ENCODE peak calls at places on chromosomes 3 and 15, in nine cellular contexts. One of them, this sample, is unnamed.

GRCh38 chr3:136632625-136633081 is 119.5 kb downstream of the STAG1 start:
- DNase-seq in SJSA1: no peak
- DNase-seq in astrocyte: peak; percentile 20
- DNase-seq in CD4-positive, alpha-beta T cell: no peak
- DNase-seq in upper lobe of right lung: no peak
- DNase-seq in fibroblast of lung: no peak
- DNase-seq in breast epithelium: no peak
- DNase-seq in CD8-positive, alpha-beta T cell: no peak
- DNase-seq in tibial artery: no peak
- DNase-seq in this sample: no peak

GRCh38 chr15:41935566-41936020 is 36.8 kb downstream of the EHD4 start:
- DNase-seq in fibroblast of lung: no peak
- DNase-seq in astrocyte: no peak
- DNase-seq in CD8-positive, alpha-beta T cell: no peak
- DNase-seq in tibial artery: no peak
- DNase-seq in upper lobe of right lung: no peak
- DNase-seq in CD4-positive, alpha-beta T cell: no peak
- DNase-seq in breast epithelium: no peak
- DNase-seq in SJSA1: no peak
- DNase-seq in this sample: no peak

GRCh38 chr15:25175033-25175788 is 220.4 kb downstream of the SNRPN start:
- DNase-seq in tibial artery: no peak
- DNase-seq in astrocyte: no peak
- DNase-seq in CD4-positive, alpha-beta T cell: no peak
- DNase-seq in CD8-positive, alpha-beta T cell: peak; percentile 5
- DNase-seq in SJSA1: no peak
- DNase-seq in breast epithelium: peak; percentile 25
- DNase-seq in fibroblast of lung: no peak
- DNase-seq in upper lobe of right lung: peak; percentile 51
- DNase-seq in this sample: peak; percentile 7

GRCh38 chr15:68383161-68384074 is 48.5 kb downstream of the ITGA11 start:
- DNase-seq in SJSA1: no peak
- DNase-seq in upper lobe of right lung: peak; percentile 13
- DNase-seq in tibial artery: peak; percentile 30
- DNase-seq in CD4-positive, alpha-beta T cell: peak; percentile 27
- DNase-seq in breast epithelium: no peak
- DNase-seq in fibroblast of lung: peak; percentile 56
- DNase-seq in CD8-positive, alpha-beta T cell: peak; percentile 26
- DNase-seq in astrocyte: no peak
- DNase-seq in this sample: no peak

GRCh38 chr3:97835761-97836160 is 13.9 kb downstream of the CRYBG3 start:
- DNase-seq in tibial artery: no peak
- DNase-seq in upper lobe of right lung: no peak
- DNase-seq in breast epithelium: no peak
- DNase-seq in astrocyte: peak; percentile 75
- DNase-seq in CD4-positive, alpha-beta T cell: no peak
- DNase-seq in fibroblast of lung: no peak
- DNase-seq in SJSA1: no peak
- DNase-seq in CD8-positive, alpha-beta T cell: no peak
- DNase-seq in this sample: no peak

GRCh38 chr3:39050020-39050419 is 1.7 kb downstream of the SCN11A start:
- DNase-seq in upper lobe of right lung: no peak
- DNase-seq in astrocyte: no peak
- DNase-seq in breast epithelium: no peak
- DNase-seq in fibroblast of lung: no peak
- DNase-seq in CD4-positive, alpha-beta T cell: no peak
- DNase-seq in SJSA1: no peak
- DNase-seq in CD8-positive, alpha-beta T cell: no peak
- DNase-seq in tibial artery: no peak
- DNase-seq in this sample: no peak

GRCh38 chr3:49053543-49053942 is 24.3 kb upstream of the IMPDH2 start:
- DNase-seq in breast epithelium: no peak
- DNase-seq in astrocyte: no peak
- DNase-seq in CD4-positive, alpha-beta T cell: no peak
- DNase-seq in SJSA1: no peak
- DNase-seq in fibroblast of lung: no peak
- DNase-seq in CD8-positive, alpha-beta T cell: no peak
- DNase-seq in tibial artery: no peak
- DNase-seq in upper lobe of right lung: no peak
- DNase-seq in this sample: no peak

GRCh38 chr3:120145498-120146285 is 51.4 kb upstream of the GSK3B start:
- DNase-seq in CD8-positive, alpha-beta T cell: no peak
- DNase-seq in SJSA1: peak; percentile 59
- DNase-seq in fibroblast of lung: peak; percentile 28
- DNase-seq in upper lobe of right lung: no peak
- DNase-seq in tibial artery: no peak
- DNase-seq in breast epithelium: no peak
- DNase-seq in CD4-positive, alpha-beta T cell: no peak
- DNase-seq in astrocyte: peak; percentile 26
- DNase-seq in this sample: no peak

GRCh38 chr3:168030488-168031054 is 65.2 kb downstream of the GOLIM4 start:
- DNase-seq in astrocyte: no peak
- DNase-seq in SJSA1: no peak
- DNase-seq in breast epithelium: no peak
- DNase-seq in CD4-positive, alpha-beta T cell: no peak
- DNase-seq in CD8-positive, alpha-beta T cell: no peak
- DNase-seq in upper lobe of right lung: no peak
- DNase-seq in tibial artery: no peak
- DNase-seq in fibroblast of lung: no peak
- DNase-seq in this sample: no peak

GRCh38 chr3:151213881-151214280 is 10.9 kb upstream of the GPR171 start:
- DNase-seq in CD4-positive, alpha-beta T cell: no peak
- DNase-seq in CD8-positive, alpha-beta T cell: no peak
- DNase-seq in fibroblast of lung: peak; percentile 46
- DNase-seq in SJSA1: no peak
- DNase-seq in upper lobe of right lung: no peak
- DNase-seq in astrocyte: peak; percentile 60
- DNase-seq in breast epithelium: no peak
- DNase-seq in tibial artery: no peak
- DNase-seq in this sample: no peak

GRCh38 chr3:142240708-142241107 is 15.3 kb upstream of the GK5 start:
- DNase-seq in astrocyte: no peak
- DNase-seq in SJSA1: no peak
- DNase-seq in upper lobe of right lung: no peak
- DNase-seq in tibial artery: no peak
- DNase-seq in CD4-positive, alpha-beta T cell: no peak
- DNase-seq in breast epithelium: no peak
- DNase-seq in fibroblast of lung: no peak
- DNase-seq in CD8-positive, alpha-beta T cell: no peak
- DNase-seq in this sample: no peak

GRCh38 chr15:84653910-84654688 is at the start of gene WDR73:
- DNase-seq in upper lobe of right lung: peak; percentile 98
- DNase-seq in fibroblast of lung: peak; percentile 94
- DNase-seq in CD4-positive, alpha-beta T cell: peak; percentile 96
- DNase-seq in SJSA1: peak; percentile 92
- DNase-seq in CD8-positive, alpha-beta T cell: peak; percentile 99
- DNase-seq in astrocyte: peak; percentile 84
- DNase-seq in breast epithelium: peak; percentile 96
- DNase-seq in tibial artery: peak; percentile 95
- DNase-seq in this sample: peak; percentile 97

GRCh38 chr3:151268267-151269235 is 9.8 kb downstream of the P2RY14 start:
- DNase-seq in SJSA1: no peak
- DNase-seq in tibial artery: no peak
- DNase-seq in CD4-positive, alpha-beta T cell: no peak
- DNase-seq in CD8-positive, alpha-beta T cell: peak; percentile 30
- DNase-seq in astrocyte: no peak
- DNase-seq in fibroblast of lung: no peak
- DNase-seq in breast epithelium: no peak
- DNase-seq in upper lobe of right lung: no peak
- DNase-seq in this sample: peak; percentile 40

GRCh38 chr3:46921871-46922271 is 44.4 kb downstream of the PTH1R start:
- DNase-seq in astrocyte: no peak
- DNase-seq in fibroblast of lung: no peak
- DNase-seq in tibial artery: peak; percentile 7
- DNase-seq in breast epithelium: no peak
- DNase-seq in CD8-positive, alpha-beta T cell: no peak
- DNase-seq in CD4-positive, alpha-beta T cell: no peak
- DNase-seq in SJSA1: no peak
- DNase-seq in upper lobe of right lung: no peak
- DNase-seq in this sample: no peak

GRCh38 chr3:46923559-46924350 is 46.2 kb downstream of the PTH1R start:
- DNase-seq in upper lobe of right lung: peak; percentile 72
- DNase-seq in astrocyte: no peak
- DNase-seq in SJSA1: peak; percentile 37
- DNase-seq in fibroblast of lung: peak; percentile 38
- DNase-seq in CD4-positive, alpha-beta T cell: peak; percentile 28
- DNase-seq in breast epithelium: no peak
- DNase-seq in CD8-positive, alpha-beta T cell: peak; percentile 32
- DNase-seq in tibial artery: peak; percentile 16
- DNase-seq in this sample: peak; percentile 69

GRCh38 chr3:46921041-46921440 is 43.5 kb downstream of the PTH1R start:
- DNase-seq in astrocyte: no peak
- DNase-seq in CD8-positive, alpha-beta T cell: no peak
- DNase-seq in upper lobe of right lung: no peak
- DNase-seq in CD4-positive, alpha-beta T cell: no peak
- DNase-seq in tibial artery: peak; percentile 16
- DNase-seq in SJSA1: no peak
- DNase-seq in breast epithelium: no peak
- DNase-seq in fibroblast of lung: no peak
- DNase-seq in this sample: no peak

GRCh38 chr3:46922871-46923558 is 45.5 kb downstream of the PTH1R start:
- DNase-seq in SJSA1: no peak
- DNase-seq in breast epithelium: no peak
- DNase-seq in tibial artery: peak; percentile 7
- DNase-seq in CD8-positive, alpha-beta T cell: no peak
- DNase-seq in fibroblast of lung: no peak
- DNase-seq in CD4-positive, alpha-beta T cell: no peak
- DNase-seq in astrocyte: no peak
- DNase-seq in upper lobe of right lung: no peak
- DNase-seq in this sample: no peak

DNA sequence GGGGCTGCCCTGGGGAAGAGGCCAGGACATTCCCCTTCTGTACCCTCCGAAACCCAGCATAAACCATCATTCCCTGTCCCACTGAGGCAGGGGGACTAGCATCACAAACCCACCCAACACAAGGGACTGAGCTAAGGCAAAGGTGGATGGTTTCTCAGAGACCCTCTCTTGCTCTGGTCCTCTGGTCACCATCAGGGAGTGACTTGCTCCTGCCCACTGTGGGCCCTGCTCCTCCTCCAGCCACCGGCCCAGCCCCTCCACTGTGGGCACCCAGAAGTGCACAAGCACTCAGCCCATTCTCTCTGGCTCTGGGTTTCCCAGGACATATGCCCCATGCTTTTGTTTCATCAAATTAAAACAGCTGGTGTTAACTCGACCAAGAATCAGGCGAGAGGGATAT is 44.9 kb downstream of the PTH1R start:
- DNase-seq in astrocyte: no peak
- DNase-seq in CD8-positive, alpha-beta T cell: no peak
- DNase-seq in tibial artery: peak; percentile 5
- DNase-seq in fibroblast of lung: no peak
- DNase-seq in SJSA1: no peak
- DNase-seq in CD4-positive, alpha-beta T cell: no peak
- DNase-seq in breast epithelium: no peak
- DNase-seq in upper lobe of right lung: no peak
- DNase-seq in this sample: no peak
- H3K27ac ChIP-seq in astrocyte: no peak overlapping the region
- H3K27ac ChIP-seq in CD8-positive, alpha-beta T cell: no peak overlapping the region
- H3K27ac ChIP-seq in tibial artery: no peak overlapping the region
- H3K27ac ChIP-seq in fibroblast of lung: no peak overlapping the region
- H3K27ac ChIP-seq in SJSA1: no peak overlapping the region
- H3K27ac ChIP-seq in CD4-positive, alpha-beta T cell: no peak overlapping the region
- H3K27ac ChIP-seq in breast epithelium: no peak overlapping the region
- H3K27ac ChIP-seq in upper lobe of right lung: no peak overlapping the region
- H3K27ac ChIP-seq in this sample: no peak overlapping the region

DNA sequence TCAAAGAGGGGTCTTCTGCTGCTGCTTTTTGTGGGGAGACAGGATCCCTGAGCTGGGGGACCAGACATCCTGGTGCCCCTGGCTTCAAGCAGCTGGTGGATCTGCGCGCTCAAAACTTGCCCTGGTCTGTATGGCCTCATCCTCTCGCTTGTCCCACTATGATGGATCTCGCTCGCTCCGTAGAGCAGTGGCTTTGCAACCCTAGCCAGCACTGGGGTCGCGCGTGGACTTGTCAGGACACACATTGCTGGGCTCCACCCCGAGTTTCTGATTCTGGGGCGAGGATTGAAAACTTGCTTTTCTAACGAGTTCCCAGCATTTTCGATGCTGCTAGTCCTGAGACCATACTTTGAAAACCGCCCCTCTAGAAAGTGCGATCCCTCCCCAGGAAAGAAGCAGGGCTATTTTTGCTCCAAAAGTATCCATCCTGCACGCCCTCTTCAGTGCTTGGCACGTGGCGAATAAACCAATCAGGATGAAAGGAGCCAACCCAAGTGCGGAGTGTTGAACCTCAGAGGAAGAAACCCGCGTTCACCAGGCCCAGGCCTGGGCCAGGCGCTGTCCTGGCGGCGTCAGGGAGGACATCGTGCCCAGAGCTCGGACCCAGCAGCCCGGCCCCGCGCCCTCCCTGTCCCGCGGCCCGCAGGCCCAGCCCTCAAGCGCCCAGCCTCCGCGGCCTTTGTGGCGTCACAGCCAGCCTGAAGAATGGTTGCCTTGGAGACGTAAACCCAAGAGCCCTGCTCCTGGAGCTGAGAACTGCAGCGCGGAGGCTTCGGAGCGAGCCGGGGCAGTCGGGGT is at the start of gene CFAP100:
- DNase-seq in SJSA1: no peak
- DNase-seq in breast epithelium: no peak
- DNase-seq in CD4-positive, alpha-beta T cell: no peak
- DNase-seq in fibroblast of lung: peak; percentile 32
- DNase-seq in upper lobe of right lung: peak; percentile 79
- DNase-seq in tibial artery: peak; percentile 39
- DNase-seq in astrocyte: peak; percentile 28
- DNase-seq in CD8-positive, alpha-beta T cell: no peak
- DNase-seq in this sample: peak; percentile 68
- H3K9me3 ChIP-seq in SJSA1: no peaks in the 10 kb centered on the region
- H3K9me3 ChIP-seq in breast epithelium: no peaks in the 10 kb centered on the region
- H3K9me3 ChIP-seq in CD4-positive, alpha-beta T cell: no peaks in the 10 kb centered on the region
- H3K9me3 ChIP-seq in fibroblast of lung: no peaks in the 10 kb centered on the region
- H3K9me3 ChIP-seq in upper lobe of right lung: no peaks in the 10 kb centered on the region
- H3K9me3 ChIP-seq in tibial artery: no peaks in the 10 kb centered on the region
- H3K9me3 ChIP-seq in astrocyte: no peaks in the 10 kb centered on the region
- H3K9me3 ChIP-seq in CD8-positive, alpha-beta T cell: no peaks in the 10 kb centered on the region
- H3K9me3 ChIP-seq in this sample: no peaks in the 10 kb centered on the region

DNA sequence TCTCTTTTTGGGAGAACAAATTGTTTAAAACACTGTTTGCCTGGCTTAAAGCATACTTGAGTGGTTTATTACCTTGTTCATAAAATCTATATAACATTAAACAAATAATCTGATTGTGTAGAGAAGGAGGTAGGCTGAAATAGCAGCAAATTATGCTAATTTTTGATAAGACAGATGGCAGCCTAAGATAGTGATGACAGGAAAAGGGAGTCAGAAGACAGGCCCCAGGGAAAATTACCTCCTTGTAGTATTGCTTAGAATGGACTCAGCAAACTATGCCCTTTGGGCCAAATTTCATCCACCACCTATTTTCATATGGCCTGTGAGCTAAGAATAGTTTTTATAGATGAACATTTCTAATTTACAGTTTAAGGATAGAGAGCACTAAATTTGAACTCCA is 37.8 kb downstream of the CHD2 start:
- DNase-seq in CD8-positive, alpha-beta T cell: no peak
- DNase-seq in fibroblast of lung: no peak
- DNase-seq in CD4-positive, alpha-beta T cell: no peak
- DNase-seq in breast epithelium: no peak
- DNase-seq in upper lobe of right lung: no peak
- DNase-seq in SJSA1: no peak
- DNase-seq in tibial artery: no peak
- DNase-seq in astrocyte: no peak
- DNase-seq in this sample: no peak
- H3K27ac ChIP-seq in CD8-positive, alpha-beta T cell: no peak overlapping the region
- H3K27ac ChIP-seq in fibroblast of lung: no peak overlapping the region
- H3K27ac ChIP-seq in CD4-positive, alpha-beta T cell: no peak overlapping the region
- H3K27ac ChIP-seq in breast epithelium: no peak overlapping the region
- H3K27ac ChIP-seq in upper lobe of right lung: no peak overlapping the region
- H3K27ac ChIP-seq in SJSA1: no peak overlapping the region
- H3K27ac ChIP-seq in tibial artery: no peak overlapping the region
- H3K27ac ChIP-seq in astrocyte: no peak overlapping the region
- H3K27ac ChIP-seq in this sample: no peak overlapping the region

GRCh38 chr15:20353966-20354883 is 187.4 kb downstream of the GOLGA6L6 start:
- DNase-seq in astrocyte: no peak
- DNase-seq in CD8-positive, alpha-beta T cell: peak; percentile 20
- DNase-seq in SJSA1: no peak
- DNase-seq in fibroblast of lung: no peak
- DNase-seq in breast epithelium: peak; percentile 51
- DNase-seq in upper lobe of right lung: peak; percentile 73
- DNase-seq in tibial artery: no peak
- DNase-seq in CD4-positive, alpha-beta T cell: no peak
- DNase-seq in this sample: no peak
- H3K9me3 ChIP-seq in astrocyte: peaks cover 76% of the 10 kb centered on the region
- H3K9me3 ChIP-seq in CD8-positive, alpha-beta T cell: no peaks in the 10 kb centered on the region
- H3K9me3 ChIP-seq in SJSA1: no peaks in the 10 kb centered on the region
- H3K9me3 ChIP-seq in fibroblast of lung: peaks cover 16% of the 10 kb centered on the region
- H3K9me3 ChIP-seq in breast epithelium: peaks cover 16% of the 10 kb centered on the region
- H3K9me3 ChIP-seq in upper lobe of right lung: no peaks in the 10 kb centered on the region
- H3K9me3 ChIP-seq in tibial artery: no peaks in the 10 kb centered on the region
- H3K9me3 ChIP-seq in CD4-positive, alpha-beta T cell: no peaks in the 10 kb centered on the region
- H3K9me3 ChIP-seq in this sample: no peaks in the 10 kb centered on the region